ENCODE peak calls at places on chromosomes 3 and 15, in four cellular contexts. G is H9, F is mesendoderm, V is IMR-90. X is an unnamed sample.

GRCh38 chr15:98401029-98401428 is 247.3 kb upstream of the IGF1R start:
- DNase-seq in G (no peak), F (no peak), V (no peak), X (no peak)

GRCh38 chr3:169700195-169700594 is 36.7 kb upstream of the MECOM start:
- DNase-seq in F (no peak), V (no peak), G (no peak), X (no peak)

GRCh38 chr3:39917060-39917773 is 107.8 kb downstream of the MYRIP start:
- DNase-seq in F (no peak), G (no peak), V (no peak), X (no peak)

GRCh38 chr3:52915245-52915772 is 18.0 kb upstream of the STIMATE start:
- DNase-seq in F (no peak), G (no peak), V (no peak), X (no peak)

GRCh38 chr3:143975549-143976152 is 4.0 kb downstream of the DIPK2A start:
- DNase-seq in V (peak; percentile 81), F (peak; percentile 29), G (no peak), X (peak; percentile 12)

GRCh38 chr3:73192036-73192738 is 130.7 kb downstream of the EBLN2 start:
- DNase-seq in F (peak; percentile 89), G (peak; percentile 76), V (no peak), X (peak; percentile 17)

GRCh38 chr15:62254137-62254934 is 89.3 kb upstream of the C2CD4B start:
- DNase-seq in F (peak; percentile 77), V (peak; percentile 43), G (peak; percentile 82), X (peak; percentile 55)

GRCh38 chr15:31100738-31101137 is 787 bp downstream of the TRPM1 start:
- DNase-seq in F (no peak), G (no peak), V (no peak), X (no peak)

GRCh38 chr15:51226813-51227212 is 111.6 kb downstream of the CYP19A1 start:
- DNase-seq in G (no peak), V (no peak), F (no peak), X (no peak)

GRCh38 chr15:42359249-42359648 is at the start of gene CAPN3:
- DNase-seq in G (no peak), V (no peak), F (no peak), X (no peak)

GRCh38 chr3:143277531-143277930 is 158.0 kb downstream of the CHST2 start:
- DNase-seq in F (no peak), V (no peak), G (no peak), X (no peak)

GRCh38 chr15:85407421-85408269 is 27.2 kb downstream of the AKAP13 start:
- DNase-seq in F (no peak), V (peak; percentile 90), G (no peak), X (no peak)

GRCh38 chr15:75704618-75705017 is 8.0 kb downstream of the CSPG4 start:
- DNase-seq in F (no peak), V (no peak), G (no peak), X (no peak)

GRCh38 chr3:183350164-183350563 is 78.3 kb downstream of the MCF2L2 start:
- DNase-seq in F (peak; percentile 9), G (no peak), V (no peak), X (no peak)

GRCh38 chr3:157360044-157360443 is 76.6 kb upstream of the PTX3 start:
- DNase-seq in F (no peak), V (peak; percentile 93), G (no peak), X (no peak)

GRCh38 chr3:13002398-13003124 is 70.7 kb downstream of the IQSEC1 start:
- DNase-seq in V (no peak), F (no peak), G (no peak), X (no peak)

GRCh38 chr3:195013411-195013810 is 257.5 kb downstream of the XXYLT1 start:
- DNase-seq in V (no peak), F (no peak), G (no peak), X (no peak)

GRCh38 chr3:58559586-58559985 is 17.6 kb downstream of the FAM107A start:
- DNase-seq in G (peak; percentile 15), V (no peak), F (no peak), X (no peak)

GRCh38 chr15:87287156-87287555 is 969.4 kb downstream of the NTRK3 start:
- DNase-seq in V (peak; percentile 0), F (no peak), G (no peak), X (no peak)

GRCh38 chr15:43274136-43274535 is 7.4 kb upstream of the TGM5 start:
- DNase-seq in G (no peak), V (no peak), F (no peak), X (no peak)

GRCh38 chr15:65869954-65870871 is 922 bp downstream of the RAB11A start:
- DNase-seq in V (peak; percentile 31), F (peak; percentile 83), G (peak; percentile 42), X (peak; percentile 14)
- H2BK5ac ChIP-seq in V (peak overlapping the region; percentile 74), F (peak overlapping the region; percentile 79), G (no peak overlapping the region), X (peak overlapping the region; percentile 99)

GRCh38 chr3:43689766-43690399 is 855 bp upstream of the ABHD5 start:
- DNase-seq in F (no peak), V (no peak), G (no peak), X (no peak)
- H2BK5ac ChIP-seq in F (no peak overlapping the region), V (no peak overlapping the region), G (no peak overlapping the region), X (no peak overlapping the region)

GRCh38 chr15:77737238-77738037 is 104.7 kb upstream of the LINGO1 start:
- DNase-seq in F (no peak), G (no peak), V (no peak), X (no peak)
- H2BK5ac ChIP-seq in F (no peak overlapping the region), G (no peak overlapping the region), V (no peak overlapping the region), X (no peak overlapping the region)

GRCh38 chr15:25882466-25882865 is 19.3 kb upstream of the ATP10A start:
- DNase-seq in V (peak; percentile 39), F (no peak), G (no peak), X (no peak)
- H2BK5ac ChIP-seq in V (peak overlapping the region; percentile 87), F (no peak overlapping the region), G (no peak overlapping the region), X (no peak overlapping the region)

GRCh38 chr3:45706133-45706808 is 17.1 kb downstream of the SACM1L start:
- DNase-seq in V (no peak), F (peak; percentile 22), G (no peak), X (no peak)

GRCh38 chr3:45704544-45704943 is 15.3 kb downstream of the SACM1L start:
- DNase-seq in F (no peak), V (no peak), G (no peak), X (no peak)

GRCh38 chr3:45700570-45701073 is 11.4 kb downstream of the SACM1L start:
- DNase-seq in F (no peak), G (no peak), V (no peak), X (no peak)

GRCh38 chr3:45701167-45701867 is 12.1 kb downstream of the SACM1L start:
- DNase-seq in F (peak; percentile 89), G (peak; percentile 70), V (no peak), X (peak; percentile 40)
- H2BK5ac ChIP-seq in F (no peak overlapping the region), G (no peak overlapping the region), V (no peak overlapping the region), X (no peak overlapping the region)

GRCh38 chr3:86178095-86178494 is 812.9 kb downstream of the VGLL3 start:
- DNase-seq in V (no peak), F (no peak), G (no peak), X (no peak)

GRCh38 chr3:86173401-86173800 is 817.5 kb downstream of the VGLL3 start:
- DNase-seq in V (no peak), G (no peak), F (peak; percentile 15), X (no peak)

GRCh38 chr3:86180696-86181095 is 810.3 kb downstream of the VGLL3 start:
- DNase-seq in V (no peak), F (peak; percentile 71), G (no peak), X (no peak)

GRCh38 chr3:86175051-86175536 is 815.9 kb downstream of the VGLL3 start:
- DNase-seq in V (no peak), G (no peak), F (peak; percentile 35), X (no peak)

DNA sequence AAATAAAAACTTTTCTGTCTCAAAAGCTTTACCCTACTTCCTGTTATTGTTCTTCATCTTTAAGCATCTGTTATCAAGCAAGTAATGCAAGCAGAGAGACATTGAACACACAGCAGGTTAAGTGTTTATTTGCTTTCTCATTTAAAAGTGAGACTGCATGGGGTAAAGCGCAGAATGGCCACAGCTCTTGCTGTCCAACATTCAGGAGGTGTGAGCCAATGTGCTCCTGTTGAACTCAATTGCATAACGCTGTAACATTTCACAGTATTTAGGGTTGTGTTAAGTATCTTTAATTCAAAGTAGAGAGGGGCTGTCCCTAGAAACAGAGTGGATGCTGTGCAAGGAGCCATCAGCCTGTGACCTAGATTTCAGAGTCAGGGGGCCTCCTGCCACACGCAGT is 815.4 kb downstream of the VGLL3 start:
- DNase-seq in V (no peak), G (peak; percentile 56), F (peak; percentile 55), X (no peak)
- H2BK5ac ChIP-seq in V (no peak overlapping the region), G (no peak overlapping the region), F (no peak overlapping the region), X (no peak overlapping the region)

GRCh38 chr3:123795471-123796251 is 88.5 kb downstream of the MYLK start:
- DNase-seq in V (no peak), F (no peak), G (no peak), X (no peak)
- H2BK5ac ChIP-seq in V (peak overlapping the region; percentile 23), F (no peak overlapping the region), G (no peak overlapping the region), X (no peak overlapping the region)

GRCh38 chr3:43953375-43953774 is 262.6 kb downstream of the ABHD5 start:
- DNase-seq in F (no peak), G (no peak), V (no peak), X (no peak)

GRCh38 chr3:43948013-43948412 is 257.3 kb downstream of the ABHD5 start:
- DNase-seq in G (no peak), F (no peak), V (no peak), X (no peak)

GRCh38 chr3:43950775-43951174 is 260.0 kb downstream of the ABHD5 start:
- DNase-seq in V (no peak), G (no peak), F (no peak), X (no peak)

GRCh38 chr3:43951813-43952212 is 261.1 kb downstream of the ABHD5 start:
- DNase-seq in V (no peak), F (no peak), G (no peak), X (no peak)

DNA sequence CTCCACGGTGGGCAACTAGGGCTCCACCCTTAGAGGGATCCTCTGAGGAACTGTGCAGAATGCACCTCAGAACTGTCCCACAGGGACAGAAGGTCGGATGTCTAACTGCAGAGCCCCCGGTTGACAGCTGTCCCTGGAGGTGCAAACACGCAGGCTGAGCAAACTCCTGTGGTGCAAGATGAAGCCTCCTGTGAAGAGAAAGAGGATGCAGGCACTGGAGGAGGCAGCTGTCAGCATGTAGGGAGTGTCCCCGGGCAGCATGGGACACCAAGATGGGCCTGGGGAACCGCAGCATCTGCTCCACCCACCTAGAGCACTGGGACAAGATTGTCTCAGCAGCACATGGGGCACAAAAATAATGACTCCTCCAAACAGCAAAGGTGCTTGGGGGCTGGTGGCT is 258.9 kb downstream of the ABHD5 start:
- DNase-seq in F (no peak), G (no peak), V (no peak), X (no peak)
- H2BK5ac ChIP-seq in F (no peak overlapping the region), G (no peak overlapping the region), V (no peak overlapping the region), X (no peak overlapping the region)

X was measured in neuronal stem cell.